ENCODE peak calls at places on chromosome 22, in nine cellular contexts. V is endothelial cell of umbilical vein, D is aorta, W is spleen, F is PC-9, M is uterus, S is fibroblast of lung, L is upper lobe of left lung, I is adipocyte. N is an unnamed sample. For H3K9me3 and H3K36me3, the result is how much of the 10 kb centered on the place peaks cover.

GRCh38 chr22:19060356-19061009 is 61.7 kb downstream of the DGCR2 start:
- DNase-seq in V (no peak), D (no peak), W (peak), F (no peak), M (no peak), S (peak), L (no peak), I (peak), N (no peak)

GRCh38 chr22:25514436-25514835 is 50.0 kb upstream of the GRK3 start:
- DNase-seq in V (no peak), D (no peak), W (no peak), F (no peak), M (no peak), S (peak), L (no peak), I (no peak), N (no peak)

GRCh38 chr22:24153353-24153752 is 27.9 kb upstream of the SUSD2 start:
- DNase-seq in V (no peak), D (no peak), W (peak), F (no peak), M (no peak), S (peak), L (no peak), I (no peak), N (no peak)

GRCh38 chr22:35353318-35353717 is 27.6 kb upstream of the HMOX1 start:
- DNase-seq in V (no peak), D (no peak), W (no peak), F (no peak), M (no peak), S (no peak), L (no peak), I (no peak), N (no peak)

GRCh38 chr22:35872451-35872850 is 154.8 kb downstream of the APOL5 start:
- DNase-seq in V (no peak), D (no peak), W (no peak), F (no peak), M (peak), S (no peak), L (peak), I (no peak), N (no peak)

GRCh38 chr22:21697866-21698265 is 32.1 kb downstream of the PPIL2 start:
- DNase-seq in V (no peak), D (no peak), W (no peak), F (no peak), M (no peak), S (peak), L (no peak), I (peak), N (no peak)

GRCh38 chr22:50576806-50577696 is 1.2 kb downstream of the CPT1B start:
- DNase-seq in V (no peak), D (peak), W (no peak), F (no peak), M (no peak), S (no peak), L (no peak), I (no peak), N (no peak)

GRCh38 chr22:22450343-22450839 is 58.2 kb downstream of the ZNF280B start:
- DNase-seq in V (no peak), D (no peak), W (peak), F (no peak), M (no peak), S (no peak), L (no peak), I (no peak), N (no peak)

GRCh38 chr22:25081409-25081824 is 118.2 kb upstream of the CRYBB3 start:
- DNase-seq in V (peak), D (no peak), W (no peak), F (peak), M (no peak), S (no peak), L (no peak), I (peak), N (no peak)

GRCh38 chr22:19868333-19868732 is 13.7 kb upstream of the GNB1L start:
- DNase-seq in V (no peak), D (peak), W (no peak), F (no peak), M (no peak), S (no peak), L (no peak), I (no peak), N (no peak)

GRCh38 chr22:30392661-30393321 is 4.0 kb upstream of the SEC14L2 start:
- DNase-seq in V (no peak), D (no peak), W (no peak), F (no peak), M (no peak), S (no peak), L (no peak), I (no peak), N (no peak)

GRCh38 chr22:22061085-22062077 is 78.8 kb upstream of the TOP3B start:
- DNase-seq in V (no peak), D (no peak), W (no peak), F (no peak), M (peak), S (no peak), L (no peak), I (peak), N (no peak)

GRCh38 chr22:22197993-22198402 is 46.6 kb upstream of the VPREB1 start:
- DNase-seq in V (no peak), D (no peak), W (no peak), F (no peak), M (no peak), S (no peak), L (no peak), I (no peak), N (no peak)

GRCh38 chr22:46357186-46357500 is 21.6 kb downstream of the TRMU start:
- DNase-seq in V (no peak), D (no peak), W (no peak), F (no peak), M (no peak), S (no peak), L (no peak), I (no peak), N (no peak)

GRCh38 chr22:21778705-21779363 is 43.2 kb upstream of the YPEL1 start:
- DNase-seq in V (no peak), D (no peak), W (no peak), F (no peak), M (no peak), S (peak), L (no peak), I (peak), N (no peak)

GRCh38 chr22:36026741-36027140 is 1.9 kb downstream of the RBFOX2 start:
- DNase-seq in V (peak), D (no peak), W (no peak), F (peak), M (no peak), S (peak), L (no peak), I (peak), N (no peak)

GRCh38 chr22:20520093-20520511 is 12.7 kb downstream of the MED15 start:
- DNase-seq in V (peak), D (no peak), W (no peak), F (no peak), M (no peak), S (peak), L (no peak), I (no peak), N (no peak)

GRCh38 chr22:25235547-25236290 is 16.3 kb downstream of the CRYBB2 start:
- DNase-seq in V (peak), D (peak), W (peak), F (peak), M (peak), S (peak), L (peak), I (peak), N (no peak)

GRCh38 chr22:24105661-24106060 is 75.6 kb upstream of the SUSD2 start:
- DNase-seq in V (no peak), D (no peak), W (no peak), F (no peak), M (no peak), S (no peak), L (no peak), I (no peak), N (no peak)

GRCh38 chr22:47397673-47398072 is 635.2 kb downstream of the TBC1D22A start:
- DNase-seq in V (no peak), D (peak), W (peak), F (no peak), M (no peak), S (no peak), L (peak), I (no peak), N (no peak)

GRCh38 chr22:47395481-47395880 is 633.0 kb downstream of the TBC1D22A start:
- DNase-seq in V (no peak), D (peak), W (peak), F (no peak), M (no peak), S (peak), L (no peak), I (no peak), N (no peak)

GRCh38 chr22:47396105-47396504 is 633.7 kb downstream of the TBC1D22A start:
- DNase-seq in V (no peak), D (peak), W (peak), F (no peak), M (no peak), S (no peak), L (peak), I (no peak), N (no peak)

GRCh38 chr22:47394504-47395440 is 632.3 kb downstream of the TBC1D22A start:
- DNase-seq in V (no peak), D (peak), W (peak), F (no peak), M (no peak), S (peak), L (no peak), I (no peak), N (no peak)

DNA sequence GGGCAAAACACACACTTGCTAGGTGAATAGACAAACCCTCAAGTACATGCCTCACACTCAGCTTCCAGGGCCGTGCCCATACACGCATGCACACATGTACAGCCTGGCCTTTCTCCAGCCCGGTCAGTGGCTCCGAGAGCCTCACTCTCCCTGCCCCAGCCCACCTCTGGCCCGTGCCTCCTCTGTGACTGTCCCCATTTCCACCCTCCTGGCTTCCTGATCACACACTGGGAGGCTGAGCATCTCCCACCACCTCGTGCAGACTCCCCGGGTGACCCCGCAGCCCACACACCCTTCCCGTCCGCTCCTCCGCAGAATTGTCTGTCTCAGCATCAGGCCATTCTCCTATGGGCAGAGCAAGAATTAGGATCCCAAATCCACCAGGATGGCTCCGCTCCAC is 634.1 kb downstream of the TBC1D22A start:
- DNase-seq in V (no peak), D (peak), W (peak), F (no peak), M (no peak), S (no peak), L (peak), I (no peak), N (no peak)
- H3K9me3 ChIP-seq in V (under half), D (under half), W (under half), F (under half), M (under half), S (under half), L (under half), I (under half), N (under half)

DNA sequence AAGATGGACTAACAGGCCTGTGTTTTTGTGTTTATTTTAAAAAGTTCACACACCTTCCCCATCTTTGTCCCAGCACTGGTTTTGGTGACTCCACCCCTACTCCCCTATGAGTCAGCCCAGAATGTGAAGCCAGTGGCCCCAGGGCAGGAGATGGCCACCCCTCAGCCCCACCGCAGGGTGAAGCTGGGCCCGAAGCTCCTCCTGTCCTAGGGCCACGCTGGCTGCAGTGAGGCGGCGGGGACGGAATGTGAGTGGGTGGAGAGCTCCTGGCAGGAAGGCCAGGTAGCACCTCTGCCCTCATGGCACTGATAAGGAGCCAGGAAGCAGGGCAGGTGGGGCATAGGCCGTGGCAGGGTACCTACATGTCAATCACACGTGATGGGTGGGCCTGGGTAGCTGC is 39.9 kb downstream of the SGSM3 start:
- DNase-seq in V (no peak), D (peak), W (no peak), F (peak), M (no peak), S (peak), L (peak), I (no peak), N (no peak)
- H3K36me3 ChIP-seq in V (half or more), D (under half), W (half or more), F (under half), M (under half), S (under half), L (half or more), I (half or more), N (half or more)

GRCh38 chr22:49024775-49025440 is 802.8 kb downstream of the BRD1 start:
- DNase-seq in V (no peak), D (peak), W (peak), F (no peak), M (no peak), S (no peak), L (no peak), I (no peak), N (no peak)

GRCh38 chr22:49027122-49027670 is 800.5 kb downstream of the BRD1 start:
- DNase-seq in V (no peak), D (peak), W (no peak), F (no peak), M (no peak), S (no peak), L (no peak), I (no peak), N (no peak)

GRCh38 chr22:49026476-49027121 is 801.1 kb downstream of the BRD1 start:
- DNase-seq in V (no peak), D (peak), W (peak), F (no peak), M (no peak), S (no peak), L (no peak), I (no peak), N (no peak)

GRCh38 chr22:49023879-49024774 is 803.5 kb downstream of the BRD1 start:
- DNase-seq in V (no peak), D (peak), W (peak), F (no peak), M (no peak), S (no peak), L (peak), I (no peak), N (no peak)

GRCh38 chr22:49025791-49026475 is 801.7 kb downstream of the BRD1 start:
- DNase-seq in V (no peak), D (peak), W (peak), F (no peak), M (no peak), S (no peak), L (no peak), I (no peak), N (no peak)
- H3K9me3 ChIP-seq in V (under half), D (under half), W (under half), F (under half), M (under half), S (under half), L (under half), I (under half), N (under half)

DNA sequence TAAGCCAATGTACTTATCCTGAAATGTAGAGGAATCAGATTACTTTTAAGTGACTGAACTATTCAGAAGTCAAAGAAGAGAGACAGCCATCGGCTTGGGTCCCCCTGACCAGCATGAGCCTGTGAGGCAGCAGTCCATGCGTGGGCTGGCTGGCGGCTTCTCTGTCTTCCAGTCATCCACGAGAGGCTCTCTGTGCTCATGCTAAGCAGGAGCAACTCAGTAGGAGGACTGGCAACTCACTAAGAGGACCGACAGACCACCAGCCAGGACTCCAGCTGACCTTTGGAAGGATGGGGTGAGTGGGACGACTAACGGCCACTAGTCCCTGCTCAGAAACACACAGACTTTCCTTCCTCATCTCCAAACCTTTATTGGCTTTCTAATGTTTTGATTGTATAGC is 43.6 kb downstream of the ARFGAP3 start:
- DNase-seq in V (no peak), D (no peak), W (no peak), F (no peak), M (no peak), S (no peak), L (no peak), I (peak), N (no peak)
- H3K36me3 ChIP-seq in V (under half), D (under half), W (half or more), F (under half), M (under half), S (under half), L (under half), I (half or more), N (under half)

DNA sequence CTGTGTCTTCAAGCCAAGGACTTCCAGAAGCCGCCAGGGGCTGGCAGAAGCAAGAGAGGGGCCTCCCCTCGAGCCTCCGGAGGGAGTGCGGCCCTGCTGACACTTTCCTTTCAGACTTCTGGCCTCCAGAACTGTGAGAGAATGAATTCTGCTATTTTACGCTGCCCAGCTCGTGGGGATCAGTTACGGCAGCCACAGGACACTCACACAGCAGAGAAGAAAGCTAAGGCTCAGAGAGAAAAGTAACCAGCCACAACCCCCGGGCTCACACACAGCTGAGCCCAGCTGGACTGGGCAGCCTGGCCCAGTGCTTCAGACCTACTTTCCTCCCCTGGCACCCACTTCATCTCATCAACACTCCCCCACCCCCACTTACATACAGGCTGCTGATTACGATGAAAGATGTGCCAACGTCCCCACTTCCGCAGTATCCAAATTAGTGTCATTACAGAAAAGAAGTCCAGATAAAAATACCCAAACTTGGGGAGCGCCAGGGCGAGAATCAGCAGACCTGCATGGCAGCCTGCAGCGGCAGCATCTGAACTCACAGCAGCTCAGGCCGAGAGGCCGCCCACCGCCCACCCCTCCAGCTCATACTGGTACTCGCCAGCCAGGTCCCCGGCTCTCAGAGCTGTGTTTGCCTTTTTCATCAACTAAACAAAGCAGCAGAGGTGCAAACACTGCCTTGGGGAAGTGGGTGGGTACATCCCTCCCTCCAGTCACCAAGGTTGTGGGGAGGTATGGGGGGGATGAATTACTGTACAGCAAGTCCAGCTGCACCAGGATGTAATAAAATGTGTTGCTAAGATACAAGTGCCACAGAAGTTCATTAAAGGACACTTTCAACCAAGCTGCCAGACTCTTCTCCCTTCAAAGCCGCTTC is 15.2 kb downstream of the PHF21B start:
- DNase-seq in V (no peak), D (no peak), W (no peak), F (no peak), M (no peak), S (no peak), L (no peak), I (no peak), N (no peak)
- H3K9me3 ChIP-seq in V (under half), D (under half), W (under half), F (under half), M (under half), S (under half), L (under half), I (under half), N (under half)

GRCh38 chr22:29342577-29343312 is 27.2 kb upstream of the RASL10A start:
- DNase-seq in V (no peak), D (no peak), W (no peak), F (peak), M (no peak), S (peak), L (no peak), I (no peak), N (no peak)

GRCh38 chr22:29342177-29342576 is 26.7 kb upstream of the RASL10A start:
- DNase-seq in V (no peak), D (no peak), W (no peak), F (no peak), M (no peak), S (no peak), L (no peak), I (no peak), N (no peak)

GRCh38 chr22:29340566-29340965 is 25.1 kb upstream of the RASL10A start:
- DNase-seq in V (no peak), D (no peak), W (no peak), F (no peak), M (no peak), S (no peak), L (no peak), I (no peak), N (no peak)

GRCh38 chr22:29341056-29341848 is 25.8 kb upstream of the RASL10A start:
- DNase-seq in V (no peak), D (no peak), W (no peak), F (no peak), M (no peak), S (no peak), L (no peak), I (no peak), N (no peak)

DNA sequence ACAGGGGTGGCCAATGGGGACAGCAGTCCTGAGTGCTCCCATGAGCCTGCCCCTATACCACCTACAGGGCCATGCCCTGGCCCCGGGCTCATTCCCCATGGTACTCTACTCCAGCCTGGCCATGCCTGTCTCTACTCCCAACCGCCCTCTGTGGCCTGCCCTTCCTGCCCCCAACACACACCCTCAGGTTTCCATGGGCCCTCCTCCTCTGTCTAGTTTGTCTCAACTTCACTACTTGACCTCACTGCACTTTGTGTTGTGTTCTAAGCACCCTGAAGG is 26.3 kb upstream of the RASL10A start:
- DNase-seq in V (no peak), D (no peak), W (no peak), F (no peak), M (no peak), S (no peak), L (no peak), I (no peak), N (no peak)
- H3K36me3 ChIP-seq in V (half or more), D (under half), W (half or more), F (under half), M (under half), S (under half), L (half or more), I (half or more), N (half or more)

DNA sequence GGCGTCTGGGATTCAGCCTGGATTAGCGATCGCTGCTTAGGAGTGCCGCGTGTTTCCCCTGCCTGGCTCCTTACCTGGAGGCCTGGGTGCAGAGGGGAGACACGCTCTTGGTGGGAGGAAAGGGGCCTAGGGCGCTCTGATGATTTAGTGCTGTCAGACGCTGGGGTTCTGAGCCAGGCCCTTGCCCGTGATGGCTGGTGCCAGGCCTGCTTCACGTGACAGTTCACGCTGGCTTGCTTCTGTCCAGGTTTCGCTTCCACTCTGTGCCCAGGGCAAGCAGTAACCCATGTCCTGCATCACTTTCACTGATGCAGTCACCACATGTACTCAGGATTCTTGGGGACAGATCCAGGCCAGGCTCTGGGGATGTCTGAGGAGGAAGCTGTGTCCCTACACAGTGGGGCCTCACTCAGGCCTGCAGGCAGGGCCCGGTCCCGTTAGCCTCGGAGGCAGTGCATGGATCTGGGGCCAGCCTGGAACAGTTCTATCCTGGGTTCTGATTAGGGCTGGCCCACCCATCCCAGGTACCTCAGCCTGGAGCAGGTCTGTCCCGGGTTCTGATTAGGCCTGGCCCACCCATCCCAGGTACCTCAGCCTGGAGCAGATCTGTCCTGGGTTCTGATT is 1220.9 kb downstream of the BRD1 start:
- DNase-seq in V (no peak), D (no peak), W (no peak), F (no peak), M (no peak), S (no peak), L (no peak), I (no peak), N (no peak)
- H3K9me3 ChIP-seq in V (under half), D (under half), W (under half), F (under half), M (under half), S (under half), L (under half), I (under half), N (under half)